ENCODE peak calls at places on chromosomes 3 and 15, in four cellular contexts. One of them, this sample, is unnamed.

GRCh38 chr3:23994247-23994574 is 49.1 kb downstream of the NR1D2 start:
- DNase-seq in endothelial cell of umbilical vein: peak; percentile 76
- DNase-seq in sigmoid colon: no peak
- DNase-seq in K562: no peak
- DNase-seq in this sample: no peak

GRCh38 chr3:151130437-151130836 is 45.0 kb downstream of the MED12L start:
- DNase-seq in endothelial cell of umbilical vein: no peak
- DNase-seq in sigmoid colon: no peak
- DNase-seq in K562: no peak
- DNase-seq in this sample: no peak

GRCh38 chr3:112101946-112102345 is 15.8 kb downstream of the C3orf52 start:
- DNase-seq in endothelial cell of umbilical vein: peak; percentile 58
- DNase-seq in sigmoid colon: no peak
- DNase-seq in K562: no peak
- DNase-seq in this sample: no peak

GRCh38 chr3:169403855-169404254 is 259.7 kb downstream of the MECOM start:
- DNase-seq in endothelial cell of umbilical vein: no peak
- DNase-seq in sigmoid colon: no peak
- DNase-seq in K562: no peak
- DNase-seq in this sample: no peak

GRCh38 chr3:16331319-16331883 is 66.4 kb downstream of the OXNAD1 start:
- DNase-seq in endothelial cell of umbilical vein: no peak
- DNase-seq in sigmoid colon: no peak
- DNase-seq in K562: no peak
- DNase-seq in this sample: no peak

GRCh38 chr3:161222662-161223061 is 1.6 kb downstream of the NMD3 start:
- DNase-seq in endothelial cell of umbilical vein: peak; percentile 33
- DNase-seq in sigmoid colon: no peak
- DNase-seq in K562: peak; percentile 13
- DNase-seq in this sample: no peak

GRCh38 chr3:126021224-126021623 is 52.2 kb downstream of the ROPN1B start:
- DNase-seq in endothelial cell of umbilical vein: no peak
- DNase-seq in sigmoid colon: peak; percentile 48
- DNase-seq in K562: no peak
- DNase-seq in this sample: no peak

GRCh38 chr3:140467916-140468315 is 209.9 kb upstream of the TRIM42 start:
- DNase-seq in endothelial cell of umbilical vein: no peak
- DNase-seq in sigmoid colon: no peak
- DNase-seq in K562: no peak
- DNase-seq in this sample: no peak

GRCh38 chr3:45606991-45607712 is 12.6 kb downstream of the LIMD1 start:
- DNase-seq in endothelial cell of umbilical vein: no peak
- DNase-seq in sigmoid colon: peak; percentile 76
- DNase-seq in K562: no peak
- DNase-seq in this sample: peak; percentile 17

GRCh38 chr3:122318620-122319019 is 6.4 kb upstream of the CSTA start:
- DNase-seq in endothelial cell of umbilical vein: no peak
- DNase-seq in sigmoid colon: no peak
- DNase-seq in K562: no peak
- DNase-seq in this sample: no peak

GRCh38 chr3:127742580-127742979 is 69.8 kb downstream of the ABTB1 start:
- DNase-seq in endothelial cell of umbilical vein: no peak
- DNase-seq in sigmoid colon: no peak
- DNase-seq in K562: no peak
- DNase-seq in this sample: peak; percentile 45

GRCh38 chr15:63258658-63259057 is 18.7 kb upstream of the APH1B start:
- DNase-seq in endothelial cell of umbilical vein: no peak
- DNase-seq in sigmoid colon: no peak
- DNase-seq in K562: peak; percentile 48
- DNase-seq in this sample: no peak

GRCh38 chr3:13325092-13325491 is 95.0 kb downstream of the NUP210 start:
- DNase-seq in endothelial cell of umbilical vein: no peak
- DNase-seq in sigmoid colon: no peak
- DNase-seq in K562: no peak
- DNase-seq in this sample: no peak

GRCh38 chr3:177751770-177752169 is 554.5 kb upstream of the TBL1XR1 start:
- DNase-seq in endothelial cell of umbilical vein: no peak
- DNase-seq in sigmoid colon: no peak
- DNase-seq in K562: no peak
- DNase-seq in this sample: no peak

GRCh38 chr3:42652611-42653302 is 740 bp upstream of the ZBTB47 start:
- DNase-seq in endothelial cell of umbilical vein: peak; percentile 80
- DNase-seq in sigmoid colon: peak; percentile 85
- DNase-seq in K562: peak; percentile 79
- DNase-seq in this sample: peak; percentile 91

GRCh38 chr3:173135059-173135458 is 6.0 kb downstream of the SPATA16 start:
- DNase-seq in endothelial cell of umbilical vein: peak; percentile 21
- DNase-seq in sigmoid colon: no peak
- DNase-seq in K562: no peak
- DNase-seq in this sample: no peak

GRCh38 chr3:4493931-4494806 is 1.0 kb downstream of the ITPR1 start:
- DNase-seq in endothelial cell of umbilical vein: peak; percentile 46
- DNase-seq in sigmoid colon: peak; percentile 79
- DNase-seq in K562: peak; percentile 46
- DNase-seq in this sample: peak; percentile 83

GRCh38 chr3:150216041-150216811 is 191.9 kb upstream of the TSC22D2 start:
- DNase-seq in endothelial cell of umbilical vein: peak; percentile 12
- DNase-seq in sigmoid colon: no peak
- DNase-seq in K562: no peak
- DNase-seq in this sample: no peak

GRCh38 chr3:9552252-9552999 is 1.2 kb downstream of the LHFPL4 start:
- DNase-seq in endothelial cell of umbilical vein: peak; percentile 45
- DNase-seq in sigmoid colon: no peak
- DNase-seq in K562: peak; percentile 73
- DNase-seq in this sample: peak; percentile 37

GRCh38 chr3:141738636-141739363 is 702 bp downstream of the RNF7 start:
- DNase-seq in endothelial cell of umbilical vein: peak; percentile 62
- DNase-seq in sigmoid colon: no peak
- DNase-seq in K562: peak; percentile 22
- DNase-seq in this sample: no peak

GRCh38 chr3:196412704-196413103 is 19.5 kb downstream of the UBXN7 start:
- DNase-seq in endothelial cell of umbilical vein: no peak
- DNase-seq in sigmoid colon: no peak
- DNase-seq in K562: no peak
- DNase-seq in this sample: no peak

GRCh38 chr15:91926871-91927270 is 73.4 kb downstream of the SLCO3A1 start:
- DNase-seq in endothelial cell of umbilical vein: no peak
- DNase-seq in sigmoid colon: no peak
- DNase-seq in K562: no peak
- DNase-seq in this sample: no peak

GRCh38 chr3:134186391-134186790 is 64.3 kb downstream of the RYK start:
- DNase-seq in endothelial cell of umbilical vein: peak; percentile 72
- DNase-seq in sigmoid colon: no peak
- DNase-seq in K562: no peak
- DNase-seq in this sample: no peak

GRCh38 chr3:140467104-140467577 is 210.7 kb upstream of the TRIM42 start:
- DNase-seq in endothelial cell of umbilical vein: no peak
- DNase-seq in sigmoid colon: no peak
- DNase-seq in K562: no peak
- DNase-seq in this sample: no peak

GRCh38 chr15:61315471-61315870 is 86.4 kb upstream of the RORA start:
- DNase-seq in endothelial cell of umbilical vein: no peak
- DNase-seq in sigmoid colon: no peak
- DNase-seq in K562: no peak
- DNase-seq in this sample: no peak

GRCh38 chr15:43922021-43922420 is 95.2 kb downstream of the WDR76 start:
- DNase-seq in endothelial cell of umbilical vein: no peak
- DNase-seq in sigmoid colon: no peak
- DNase-seq in K562: no peak
- DNase-seq in this sample: peak; percentile 16

GRCh38 chr3:47714606-47715005 is 67.1 kb downstream of the SMARCC1 start:
- DNase-seq in endothelial cell of umbilical vein: no peak
- DNase-seq in sigmoid colon: no peak
- DNase-seq in K562: no peak
- DNase-seq in this sample: no peak

GRCh38 chr3:196406806-196407470 is 25.3 kb downstream of the UBXN7 start:
- DNase-seq in endothelial cell of umbilical vein: no peak
- DNase-seq in sigmoid colon: no peak
- DNase-seq in K562: peak; percentile 22
- DNase-seq in this sample: no peak

GRCh38 chr15:58731756-58732535 is 17.6 kb downstream of the ADAM10 start:
- DNase-seq in endothelial cell of umbilical vein: peak; percentile 21
- DNase-seq in sigmoid colon: no peak
- DNase-seq in K562: peak; percentile 22
- DNase-seq in this sample: no peak

GRCh38 chr3:129003578-129004112 is 2.5 kb downstream of the EFCC1 start:
- DNase-seq in endothelial cell of umbilical vein: no peak
- DNase-seq in sigmoid colon: no peak
- DNase-seq in K562: no peak
- DNase-seq in this sample: peak; percentile 86

GRCh38 chr3:189056612-189057352 is 115.0 kb upstream of the TPRG1 start:
- DNase-seq in endothelial cell of umbilical vein: no peak
- DNase-seq in sigmoid colon: no peak
- DNase-seq in K562: no peak
- DNase-seq in this sample: no peak

GRCh38 chr3:25696019-25696418 is 31.3 kb upstream of the TOP2B start:
- DNase-seq in endothelial cell of umbilical vein: no peak
- DNase-seq in sigmoid colon: no peak
- DNase-seq in K562: no peak
- DNase-seq in this sample: peak; percentile 39

GRCh38 chr3:16467368-16467767 is 46.1 kb downstream of the RFTN1 start:
- DNase-seq in endothelial cell of umbilical vein: no peak
- DNase-seq in sigmoid colon: no peak
- DNase-seq in K562: no peak
- DNase-seq in this sample: peak; percentile 74

GRCh38 chr3:45666729-45667440 is 22.3 kb upstream of the SACM1L start:
- DNase-seq in endothelial cell of umbilical vein: peak; percentile 41
- DNase-seq in sigmoid colon: no peak
- DNase-seq in K562: no peak
- DNase-seq in this sample: no peak

GRCh38 chr3:132781922-132782321 is 59.7 kb upstream of the NPHP3 start:
- DNase-seq in endothelial cell of umbilical vein: no peak
- DNase-seq in sigmoid colon: no peak
- DNase-seq in K562: no peak
- DNase-seq in this sample: no peak

GRCh38 chr3:132784502-132785025 is 62.4 kb upstream of the NPHP3 start:
- DNase-seq in endothelial cell of umbilical vein: no peak
- DNase-seq in sigmoid colon: no peak
- DNase-seq in K562: no peak
- DNase-seq in this sample: no peak

GRCh38 chr3:132785292-132785691 is 63.1 kb upstream of the NPHP3 start:
- DNase-seq in endothelial cell of umbilical vein: peak; percentile 57
- DNase-seq in sigmoid colon: no peak
- DNase-seq in K562: no peak
- DNase-seq in this sample: no peak

GRCh38 chr3:132786890-132787289 is 64.7 kb upstream of the NPHP3 start:
- DNase-seq in endothelial cell of umbilical vein: no peak
- DNase-seq in sigmoid colon: no peak
- DNase-seq in K562: no peak
- DNase-seq in this sample: no peak

DNA sequence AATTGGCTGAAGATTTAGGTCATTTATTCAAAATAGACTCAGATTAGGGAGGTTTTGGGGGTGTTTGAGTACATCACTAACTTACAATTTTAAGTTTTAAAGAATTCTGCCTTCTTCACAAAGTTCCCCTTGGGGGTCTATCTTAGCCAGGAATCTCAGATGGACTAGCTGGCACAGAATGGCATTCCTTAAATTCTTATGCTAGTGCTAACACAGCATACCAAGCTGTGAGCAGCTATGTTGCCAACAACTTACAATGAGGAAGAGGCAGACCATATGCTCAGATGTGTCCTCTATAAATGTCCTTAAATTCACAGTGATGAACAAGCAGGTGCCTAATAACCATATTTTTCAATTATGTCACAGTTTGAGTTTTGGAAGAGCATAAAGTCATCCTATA is 60.9 kb upstream of the NPHP3 start:
- DNase-seq in endothelial cell of umbilical vein: no peak
- DNase-seq in sigmoid colon: no peak
- DNase-seq in K562: no peak
- DNase-seq in this sample: no peak
- TF ChIP-seq POLR2A in endothelial cell of umbilical vein: no peak
- TF ChIP-seq POLR2A in sigmoid colon: no peak
- TF ChIP-seq POLR2A in K562: no peak
- TF ChIP-seq POLR2A in this sample: no peak

DNA sequence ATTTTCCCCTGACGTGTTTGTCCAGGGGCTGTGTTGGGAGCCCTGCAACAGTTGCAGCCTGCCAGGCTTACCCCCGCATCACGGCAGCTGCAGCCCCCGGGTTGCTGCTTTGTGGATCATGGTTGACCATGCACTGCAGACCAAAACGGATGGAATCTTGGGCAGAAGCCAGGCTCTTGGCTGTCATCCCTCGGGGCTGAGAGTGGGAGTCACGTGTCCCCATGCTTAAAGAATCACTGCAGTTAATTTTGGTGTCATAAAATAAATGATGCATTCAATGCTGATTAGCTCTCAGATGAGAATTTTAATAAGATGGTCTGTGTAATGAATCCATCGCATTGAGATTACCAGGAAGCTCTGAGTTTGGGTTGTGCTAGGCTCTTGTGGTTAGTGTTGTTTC is 115.7 kb downstream of the CHDH start:
- DNase-seq in endothelial cell of umbilical vein: no peak
- DNase-seq in sigmoid colon: no peak
- DNase-seq in K562: no peak
- DNase-seq in this sample: no peak
- H3K4me3 ChIP-seq in endothelial cell of umbilical vein: no peak overlapping the region
- H3K4me3 ChIP-seq in sigmoid colon: no peak overlapping the region
- H3K4me3 ChIP-seq in K562: no peak overlapping the region
- H3K4me3 ChIP-seq in this sample: no peak overlapping the region

GRCh38 chr15:90001062-90001682 is at the start of gene ZNF710:
- DNase-seq in endothelial cell of umbilical vein: peak; percentile 51
- DNase-seq in sigmoid colon: peak; percentile 83
- DNase-seq in K562: peak; percentile 67
- DNase-seq in this sample: peak; percentile 85
- TF ChIP-seq POLR2AphosphoS5 in endothelial cell of umbilical vein: peak; percentile 30
- TF ChIP-seq POLR2AphosphoS5 in sigmoid colon: peak; percentile 52
- TF ChIP-seq POLR2AphosphoS5 in K562: no peak
- TF ChIP-seq POLR2AphosphoS5 in this sample: peak; percentile 54

DNA sequence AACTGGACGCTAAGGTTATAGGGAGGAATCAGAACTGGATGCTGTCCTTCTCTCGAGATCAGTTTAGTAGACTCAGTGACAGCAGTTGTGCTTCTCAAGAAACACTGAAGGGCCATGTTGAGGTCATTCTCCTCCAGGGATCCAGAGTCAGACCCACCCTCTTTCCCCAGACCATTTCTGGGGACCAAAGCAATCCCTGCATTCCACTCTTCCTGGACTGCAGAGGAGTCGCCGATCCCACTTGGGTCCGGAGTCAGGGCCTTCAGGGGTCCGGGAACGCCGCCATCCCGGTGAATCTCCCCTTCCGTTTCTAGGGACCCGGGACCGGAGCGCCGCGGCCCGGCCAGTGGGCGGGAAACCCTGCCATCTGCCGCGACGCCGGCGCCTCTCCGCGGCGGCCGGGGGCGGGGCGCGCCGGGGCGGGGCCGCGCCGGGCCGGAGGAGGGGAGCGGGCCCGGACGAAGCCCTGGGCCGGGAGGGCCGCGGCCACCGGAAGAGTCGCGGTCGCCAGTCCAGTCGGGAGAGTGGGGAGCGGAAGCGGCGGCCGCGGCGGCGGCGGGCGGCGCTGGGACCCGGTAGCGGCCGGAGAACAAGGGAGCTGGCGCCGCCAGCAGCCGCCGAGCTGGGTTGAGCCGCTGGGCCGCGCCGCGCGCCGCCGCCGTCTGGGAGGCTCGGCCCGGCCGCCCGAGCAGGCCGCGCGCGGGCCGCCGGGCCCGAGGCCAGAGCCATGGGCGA is at the start of gene DVL3:
- DNase-seq in endothelial cell of umbilical vein: peak; percentile 40
- DNase-seq in sigmoid colon: peak; percentile 81
- DNase-seq in K562: peak; percentile 89
- DNase-seq in this sample: peak; percentile 93
- TF ChIP-seq POLR2A in endothelial cell of umbilical vein: peak; percentile 61
- TF ChIP-seq POLR2A in sigmoid colon: no peak
- TF ChIP-seq POLR2A in K562: peak; percentile 51
- TF ChIP-seq POLR2A in this sample: no peak

GRCh38 chr3:99545941-99546580 is 92.3 kb upstream of the COL8A1 start:
- DNase-seq in endothelial cell of umbilical vein: peak; percentile 94
- DNase-seq in sigmoid colon: no peak
- DNase-seq in K562: no peak
- DNase-seq in this sample: no peak
- H3K4me3 ChIP-seq in endothelial cell of umbilical vein: peak overlapping the region; percentile 21
- H3K4me3 ChIP-seq in sigmoid colon: no peak overlapping the region
- H3K4me3 ChIP-seq in K562: no peak overlapping the region
- H3K4me3 ChIP-seq in this sample: no peak overlapping the region

This sample was measured in spleen.